ENCODE peak calls at places on chromosomes 13 and 19, in five cellular contexts. N, K, O, H and F are unnamed samples.
A peak's percentile ranks its signal among the peaks of the same experiment; 100 is the strongest.

GRCh38 chr19:1076951-1077350 is 10.0 kb downstream of the ARHGAP45 start:
- DNase-seq in N (no peak), K (peak; percentile 77), O (peak; percentile 86), H (peak; percentile 72), F (peak; percentile 94)

GRCh38 chr19:16066611-16067104 is 9.6 kb upstream of the TPM4 start:
- DNase-seq in N (no peak), K (no peak), O (no peak), H (no peak), F (peak; percentile 50)

GRCh38 chr13:95641291-95641811 is 3.2 kb downstream of the DZIP1 start:
- DNase-seq in N (peak; percentile 13), K (peak; percentile 80), O (no peak), H (no peak), F (no peak)

GRCh38 chr13:113992276-113993005 is 18.6 kb upstream of the C13orf46 start:
- DNase-seq in N (no peak), K (peak; percentile 58), O (no peak), H (no peak), F (no peak)

GRCh38 chr13:113393226-113393571 is 29.3 kb upstream of the GRTP1 start:
- DNase-seq in N (no peak), K (peak; percentile 48), O (no peak), H (no peak), F (no peak)

GRCh38 chr13:77176350-77176749 is 149.4 kb upstream of the FBXL3 start:
- DNase-seq in N (no peak), K (no peak), O (no peak), H (no peak), F (no peak)

GRCh38 chr19:13020002-13020414 is 24.7 kb downstream of the NFIX start:
- DNase-seq in N (no peak), K (no peak), O (no peak), H (no peak), F (no peak)

GRCh38 chr19:49893135-49893534 is 3.6 kb downstream of the IL4I1 start:
- DNase-seq in N (no peak), K (no peak), O (no peak), H (no peak), F (no peak)

GRCh38 chr19:1168877-1169791 is 4.9 kb downstream of the SBNO2 start:
- DNase-seq in N (no peak), K (peak; percentile 82), O (no peak), H (peak; percentile 70), F (no peak)

GRCh38 chr13:79271616-79272015 is 134.4 kb downstream of the RBM26 start:
- DNase-seq in N (no peak), K (no peak), O (no peak), H (no peak), F (no peak)

GRCh38 chr19:18731562-18732008 is 48.1 kb downstream of the CRTC1 start:
- DNase-seq in N (no peak), K (no peak), O (no peak), H (no peak), F (no peak)

GRCh38 chr19:18919895-18920204 is 335 bp downstream of the DDX49 start:
- DNase-seq in N (no peak), K (no peak), O (no peak), H (no peak), F (no peak)

GRCh38 chr13:51342706-51343105 is 3.2 kb downstream of the SERPINE3 start:
- DNase-seq in N (no peak), K (no peak), O (no peak), H (no peak), F (no peak)

GRCh38 chr13:46756977-46757376 is 40.0 kb downstream of the ESD start:
- DNase-seq in N (no peak), K (no peak), O (no peak), H (no peak), F (peak; percentile 1)

GRCh38 chr19:31451686-31452325 is 102.6 kb upstream of the TSHZ3 start:
- DNase-seq in N (no peak), K (no peak), O (no peak), H (no peak), F (no peak)

GRCh38 chr19:18605546-18606280 is 886 bp downstream of the CRLF1 start:
- DNase-seq in N (no peak), K (peak; percentile 83), O (no peak), H (no peak), F (no peak)

GRCh38 chr13:26254583-26255102 is 714 bp downstream of the CDK8 start:
- DNase-seq in N (peak; percentile 53), K (peak; percentile 92), O (peak; percentile 17), H (peak; percentile 67), F (peak; percentile 56)

GRCh38 chr13:94696171-94696570 is 16.2 kb downstream of the SOX21 start:
- DNase-seq in N (no peak), K (no peak), O (no peak), H (no peak), F (no peak)

GRCh38 chr13:111900390-111901180 is 166.4 kb upstream of the SOX1 start:
- DNase-seq in N (no peak), K (no peak), O (no peak), H (no peak), F (no peak)

GRCh38 chr13:101799196-101799595 is 346.7 kb downstream of the ITGBL1 start:
- DNase-seq in N (no peak), K (no peak), O (no peak), H (no peak), F (no peak)

GRCh38 chr13:75656590-75656989 is 20.5 kb downstream of the LMO7 start:
- DNase-seq in N (no peak), K (no peak), O (no peak), H (no peak), F (no peak)

GRCh38 chr19:42683917-42684513 is 56.3 kb downstream of the PSG3 start:
- DNase-seq in N (no peak), K (no peak), O (no peak), H (no peak), F (no peak)

GRCh38 chr19:48498922-48499321 is 12.7 kb downstream of the LMTK3 start:
- DNase-seq in N (no peak), K (peak; percentile 81), O (no peak), H (no peak), F (no peak)

GRCh38 chr19:15371119-15371518 is 8.5 kb downstream of the AKAP8 start:
- DNase-seq in N (no peak), K (no peak), O (no peak), H (no peak), F (no peak)

GRCh38 chr13:113786262-113786841 is 27.3 kb downstream of the TMEM255B start:
- DNase-seq in N (no peak), K (no peak), O (no peak), H (no peak), F (no peak)

GRCh38 chr19:49057636-49058234 is at the start of gene CGB7:
- DNase-seq in N (peak; percentile 63), K (peak; percentile 86), O (no peak), H (peak; percentile 81), F (no peak)

GRCh38 chr13:23656637-23657036 is 86.4 kb downstream of the TNFRSF19 start:
- DNase-seq in N (no peak), K (no peak), O (no peak), H (no peak), F (no peak)

GRCh38 chr19:29263305-29264080 is 50.5 kb upstream of the UQCRFS1 start:
- DNase-seq in N (peak; percentile 77), K (no peak), O (peak; percentile 40), H (peak; percentile 64), F (peak; percentile 14)

GRCh38 chr19:13961826-13962737 is 9.8 kb downstream of the DCAF15 start:
- DNase-seq in N (no peak), K (peak; percentile 84), O (no peak), H (no peak), F (no peak)

GRCh38 chr13:113029487-113030258 is 60.7 kb downstream of the MCF2L start:
- DNase-seq in N (peak; percentile 84), K (peak; percentile 91), O (no peak), H (no peak), F (peak; percentile 18)

GRCh38 chr13:106523566-106523965 is 11.9 kb downstream of the EFNB2 start:
- DNase-seq in N (no peak), K (no peak), O (no peak), H (no peak), F (no peak)